ENCODE peak calls at places on chromosome 14, in nine cellular contexts. One of them, this sample, is unnamed.

GRCh38 chr14:56816575-56817391 is 6.5 kb upstream of the OTX2 start:
- DNase-seq in T47D: no peak
- DNase-seq in HEK293T: no peak
- DNase-seq in epithelial cell of prostate: no peak
- DNase-seq in stimulated activated CD4-positive, alpha-beta T cell treated with anti-CD3 and anti-CD28 coated beads, Interleukin-12 subunit alpha, Interleukin-12 subunit beta, amount 100 ng/mL, for 48 hours: no peak
- DNase-seq in left ventricle myocardium inferior: no peak
- DNase-seq in H7: peak; percentile 89
- DNase-seq in Caki2: no peak
- DNase-seq in germinal center: no peak
- DNase-seq in this sample: no peak

GRCh38 chr14:72638021-72638420 is 255.9 kb downstream of the DPF3 start:
- DNase-seq in T47D: no peak
- DNase-seq in HEK293T: no peak
- DNase-seq in epithelial cell of prostate: no peak
- DNase-seq in stimulated activated CD4-positive, alpha-beta T cell treated with anti-CD3 and anti-CD28 coated beads, Interleukin-12 subunit alpha, Interleukin-12 subunit beta, amount 100 ng/mL, for 48 hours: no peak
- DNase-seq in left ventricle myocardium inferior: no peak
- DNase-seq in H7: no peak
- DNase-seq in Caki2: peak; percentile 37
- DNase-seq in germinal center: no peak
- DNase-seq in this sample: peak; percentile 67

GRCh38 chr14:93105362-93105761 is 10.4 kb downstream of the ITPK1 start:
- DNase-seq in T47D: no peak
- DNase-seq in HEK293T: no peak
- DNase-seq in epithelial cell of prostate: no peak
- DNase-seq in stimulated activated CD4-positive, alpha-beta T cell treated with anti-CD3 and anti-CD28 coated beads, Interleukin-12 subunit alpha, Interleukin-12 subunit beta, amount 100 ng/mL, for 48 hours: no peak
- DNase-seq in left ventricle myocardium inferior: peak; percentile 44
- DNase-seq in H7: no peak
- DNase-seq in Caki2: no peak
- DNase-seq in germinal center: no peak
- DNase-seq in this sample: no peak

GRCh38 chr14:56154321-56154720 is 36.1 kb downstream of the PELI2 start:
- DNase-seq in T47D: no peak
- DNase-seq in HEK293T: no peak
- DNase-seq in epithelial cell of prostate: no peak
- DNase-seq in stimulated activated CD4-positive, alpha-beta T cell treated with anti-CD3 and anti-CD28 coated beads, Interleukin-12 subunit alpha, Interleukin-12 subunit beta, amount 100 ng/mL, for 48 hours: no peak
- DNase-seq in left ventricle myocardium inferior: no peak
- DNase-seq in H7: no peak
- DNase-seq in Caki2: no peak
- DNase-seq in germinal center: no peak
- DNase-seq in this sample: no peak

GRCh38 chr14:99781091-99781490 is 12.1 kb upstream of the EML1 start:
- DNase-seq in T47D: no peak
- DNase-seq in HEK293T: no peak
- DNase-seq in epithelial cell of prostate: no peak
- DNase-seq in stimulated activated CD4-positive, alpha-beta T cell treated with anti-CD3 and anti-CD28 coated beads, Interleukin-12 subunit alpha, Interleukin-12 subunit beta, amount 100 ng/mL, for 48 hours: no peak
- DNase-seq in left ventricle myocardium inferior: no peak
- DNase-seq in H7: peak; percentile 31
- DNase-seq in Caki2: no peak
- DNase-seq in germinal center: no peak
- DNase-seq in this sample: no peak

GRCh38 chr14:92649934-92650545 is 98.4 kb downstream of the LGMN start:
- DNase-seq in T47D: peak; percentile 74
- DNase-seq in HEK293T: no peak
- DNase-seq in epithelial cell of prostate: no peak
- DNase-seq in stimulated activated CD4-positive, alpha-beta T cell treated with anti-CD3 and anti-CD28 coated beads, Interleukin-12 subunit alpha, Interleukin-12 subunit beta, amount 100 ng/mL, for 48 hours: no peak
- DNase-seq in left ventricle myocardium inferior: peak; percentile 56
- DNase-seq in H7: no peak
- DNase-seq in Caki2: no peak
- DNase-seq in germinal center: no peak
- DNase-seq in this sample: no peak

GRCh38 chr14:92551066-92551841 is 37.7 kb downstream of the RIN3 start:
- DNase-seq in T47D: no peak
- DNase-seq in HEK293T: no peak
- DNase-seq in epithelial cell of prostate: no peak
- DNase-seq in stimulated activated CD4-positive, alpha-beta T cell treated with anti-CD3 and anti-CD28 coated beads, Interleukin-12 subunit alpha, Interleukin-12 subunit beta, amount 100 ng/mL, for 48 hours: no peak
- DNase-seq in left ventricle myocardium inferior: no peak
- DNase-seq in H7: no peak
- DNase-seq in Caki2: peak; percentile 19
- DNase-seq in germinal center: peak; percentile 53
- DNase-seq in this sample: no peak

GRCh38 chr14:26486922-26487321 is 110.9 kb downstream of the NOVA1 start:
- DNase-seq in T47D: no peak
- DNase-seq in HEK293T: no peak
- DNase-seq in epithelial cell of prostate: no peak
- DNase-seq in stimulated activated CD4-positive, alpha-beta T cell treated with anti-CD3 and anti-CD28 coated beads, Interleukin-12 subunit alpha, Interleukin-12 subunit beta, amount 100 ng/mL, for 48 hours: no peak
- DNase-seq in left ventricle myocardium inferior: no peak
- DNase-seq in H7: no peak
- DNase-seq in Caki2: no peak
- DNase-seq in germinal center: no peak
- DNase-seq in this sample: no peak

GRCh38 chr14:66038214-66038977 is 447.8 kb upstream of the CCDC196 start:
- DNase-seq in T47D: peak; percentile 34
- DNase-seq in HEK293T: peak; percentile 19
- DNase-seq in epithelial cell of prostate: peak; percentile 63
- DNase-seq in stimulated activated CD4-positive, alpha-beta T cell treated with anti-CD3 and anti-CD28 coated beads, Interleukin-12 subunit alpha, Interleukin-12 subunit beta, amount 100 ng/mL, for 48 hours: no peak
- DNase-seq in left ventricle myocardium inferior: no peak
- DNase-seq in H7: peak; percentile 19
- DNase-seq in Caki2: no peak
- DNase-seq in germinal center: no peak
- DNase-seq in this sample: peak; percentile 5

GRCh38 chr14:50791201-50791600 is 39.8 kb downstream of the NIN start:
- DNase-seq in T47D: no peak
- DNase-seq in HEK293T: no peak
- DNase-seq in epithelial cell of prostate: no peak
- DNase-seq in stimulated activated CD4-positive, alpha-beta T cell treated with anti-CD3 and anti-CD28 coated beads, Interleukin-12 subunit alpha, Interleukin-12 subunit beta, amount 100 ng/mL, for 48 hours: no peak
- DNase-seq in left ventricle myocardium inferior: no peak
- DNase-seq in H7: no peak
- DNase-seq in Caki2: no peak
- DNase-seq in germinal center: peak; percentile 40
- DNase-seq in this sample: no peak

GRCh38 chr14:61435563-61436337 is 114.4 kb downstream of the PRKCH start:
- DNase-seq in T47D: no peak
- DNase-seq in HEK293T: no peak
- DNase-seq in epithelial cell of prostate: no peak
- DNase-seq in stimulated activated CD4-positive, alpha-beta T cell treated with anti-CD3 and anti-CD28 coated beads, Interleukin-12 subunit alpha, Interleukin-12 subunit beta, amount 100 ng/mL, for 48 hours: no peak
- DNase-seq in left ventricle myocardium inferior: no peak
- DNase-seq in H7: no peak
- DNase-seq in Caki2: no peak
- DNase-seq in germinal center: no peak
- DNase-seq in this sample: no peak

GRCh38 chr14:24481622-24482324 is 26.3 kb downstream of the CMA1 start:
- DNase-seq in T47D: peak; percentile 54
- DNase-seq in HEK293T: peak; percentile 84
- DNase-seq in epithelial cell of prostate: no peak
- DNase-seq in stimulated activated CD4-positive, alpha-beta T cell treated with anti-CD3 and anti-CD28 coated beads, Interleukin-12 subunit alpha, Interleukin-12 subunit beta, amount 100 ng/mL, for 48 hours: peak; percentile 40
- DNase-seq in left ventricle myocardium inferior: no peak
- DNase-seq in H7: peak; percentile 93
- DNase-seq in Caki2: peak; percentile 3
- DNase-seq in germinal center: peak; percentile 71
- DNase-seq in this sample: no peak

GRCh38 chr14:36941783-36942521 is 230.5 kb downstream of the SLC25A21 start:
- DNase-seq in T47D: peak; percentile 85
- DNase-seq in HEK293T: peak; percentile 54
- DNase-seq in epithelial cell of prostate: no peak
- DNase-seq in stimulated activated CD4-positive, alpha-beta T cell treated with anti-CD3 and anti-CD28 coated beads, Interleukin-12 subunit alpha, Interleukin-12 subunit beta, amount 100 ng/mL, for 48 hours: peak; percentile 26
- DNase-seq in left ventricle myocardium inferior: peak; percentile 66
- DNase-seq in H7: peak; percentile 25
- DNase-seq in Caki2: peak; percentile 46
- DNase-seq in germinal center: peak; percentile 21
- DNase-seq in this sample: peak; percentile 25

GRCh38 chr14:45786266-45786665 is 533.3 kb upstream of the MIS18BP1 start:
- DNase-seq in T47D: no peak
- DNase-seq in HEK293T: no peak
- DNase-seq in epithelial cell of prostate: no peak
- DNase-seq in stimulated activated CD4-positive, alpha-beta T cell treated with anti-CD3 and anti-CD28 coated beads, Interleukin-12 subunit alpha, Interleukin-12 subunit beta, amount 100 ng/mL, for 48 hours: no peak
- DNase-seq in left ventricle myocardium inferior: no peak
- DNase-seq in H7: no peak
- DNase-seq in Caki2: no peak
- DNase-seq in germinal center: no peak
- DNase-seq in this sample: no peak

GRCh38 chr14:61555056-61555838 is 140.1 kb upstream of the HIF1A start:
- DNase-seq in T47D: no peak
- DNase-seq in HEK293T: no peak
- DNase-seq in epithelial cell of prostate: no peak
- DNase-seq in stimulated activated CD4-positive, alpha-beta T cell treated with anti-CD3 and anti-CD28 coated beads, Interleukin-12 subunit alpha, Interleukin-12 subunit beta, amount 100 ng/mL, for 48 hours: no peak
- DNase-seq in left ventricle myocardium inferior: no peak
- DNase-seq in H7: no peak
- DNase-seq in Caki2: no peak
- DNase-seq in germinal center: no peak
- DNase-seq in this sample: no peak